ENCODE peak calls at places on chromosomes 1 and 21, in four cellular contexts. D is NCI-H1105 treated with DMSO at 0.1 percent for 48 hours; Q is AG08396; N is stimulated activated CD8-positive, alpha-beta memory T cell treated with anti-CD3 and anti-CD28 coated beads, Interleukin-7, amount 100 ng/mL, for 48 hours. B is an unnamed sample.

GRCh38 chr1:9044241-9044640 is 18.0 kb upstream of the SLC2A7 start:
- DNase-seq in D (no peak), Q (no peak), N (no peak), B (no peak)

GRCh38 chr1:21607549-21608529 is 61.3 kb downstream of the RAP1GAP start:
- DNase-seq in D (no peak), Q (peak), N (peak), B (no peak)

GRCh38 chr1:151540982-151541377 is 871 bp downstream of the TUFT1 start:
- DNase-seq in D (no peak), Q (no peak), N (no peak), B (no peak)

GRCh38 chr1:203066965-203067364 is 18.8 kb downstream of the MYOG start:
- DNase-seq in D (no peak), Q (no peak), N (no peak), B (no peak)

GRCh38 chr1:31412732-31413404 is at the start of gene SERINC2:
- DNase-seq in D (peak), Q (peak), N (no peak), B (no peak)

GRCh38 chr1:119943216-119943615 is 46.9 kb upstream of the ADAM30 start:
- DNase-seq in D (no peak), Q (no peak), N (no peak), B (no peak)

GRCh38 chr21:45412909-45413581 is 8.1 kb downstream of the COL18A1 start:
- DNase-seq in D (no peak), Q (no peak), N (no peak), B (no peak)

GRCh38 chr1:48309564-48310082 is 87.1 kb downstream of the SLC5A9 start:
- DNase-seq in D (no peak), Q (no peak), N (no peak), B (no peak)